ENCODE peak calls at places on chromosomes 16 and 17, in four cellular contexts. R is effector memory CD8-positive, alpha-beta T cell; A is body of pancreas; Z is heart right ventricle. N is an unnamed sample.

GRCh38 chr16:87410530-87410929 is 18.4 kb downstream of the MAP1LC3B start:
- DNase-seq in Z (no peak), A (no peak), R (no peak), N (no peak)

GRCh38 chr16:73915939-73916451 is 380.6 kb upstream of the PSMD7 start:
- DNase-seq in Z (no peak), A (no peak), R (no peak), N (no peak)

GRCh38 chr16:57653936-57654335 is 14.2 kb upstream of the ADGRG3 start:
- DNase-seq in A (no peak), Z (no peak), R (no peak), N (no peak)

GRCh38 chr17:50931003-50931878 is 65.1 kb upstream of the TOB1 start:
- DNase-seq in R (peak), A (peak), Z (peak), N (peak)

GRCh38 chr16:15970202-15970601 is 20.8 kb downstream of the ABCC1 start:
- DNase-seq in R (no peak), A (no peak), Z (no peak), N (no peak)

GRCh38 chr16:70428178-70428998 is 10.5 kb downstream of the ST3GAL2 start:
- DNase-seq in Z (peak), R (no peak), A (peak), N (peak)

GRCh38 chr16:78290498-78291271 is 191.2 kb downstream of the WWOX start:
- DNase-seq in Z (no peak), R (no peak), A (no peak), N (no peak)

GRCh38 chr17:2400474-2400866 is 390 bp downstream of the MNT start:
- DNase-seq in R (peak), A (peak), Z (peak), N (peak)

GRCh38 chr16:65121870-65122723 is at the start of gene CDH11:
- DNase-seq in Z (peak), R (no peak), A (peak), N (peak)

N was measured in G401.